ENCODE peak calls at places on chromosomes 2 and 18, in four cellular contexts. L, M, B and O are unnamed samples.

GRCh38 chr2:147364597-147364996 is 480.2 kb upstream of the ACVR2A start:
- DNase-seq in L (no peak), M (no peak), B (no peak), O (no peak)

GRCh38 chr2:80167284-80167808 is 137.2 kb downstream of the LRRTM1 start:
- DNase-seq in L (no peak), M (no peak), B (no peak), O (no peak)

GRCh38 chr2:212480447-212480846 is 58.2 kb downstream of the ERBB4 start:
- DNase-seq in L (no peak), M (no peak), B (no peak), O (no peak)

GRCh38 chr2:17815466-17816184 is 635 bp upstream of the MSGN1 start:
- DNase-seq in L (no peak), M (no peak), B (no peak), O (no peak)

GRCh38 chr2:3642521-3643215 is 15.3 kb upstream of the ALLC start:
- DNase-seq in L (peak; percentile 2), M (no peak), B (no peak), O (no peak)

GRCh38 chr2:70964596-70965386 is 13.6 kb upstream of the ANKRD53 start:
- DNase-seq in L (peak; percentile 72), M (peak; percentile 73), B (peak; percentile 89), O (no peak)

GRCh38 chr2:202169826-202170424 is 68.5 kb downstream of the SUMO1 start:
- DNase-seq in L (no peak), M (no peak), B (no peak), O (no peak)

GRCh38 chr18:23452347-23452727 is 750 bp upstream of the RIOK3 start:
- DNase-seq in L (no peak), M (no peak), B (no peak), O (no peak)

GRCh38 chr2:240622631-240623235 is 2.5 kb upstream of the GPR35 start:
- DNase-seq in L (peak; percentile 7), M (no peak), B (peak; percentile 83), O (peak; percentile 47)

GRCh38 chr2:10417551-10418335 is 30.4 kb downstream of the ODC1 start:
- DNase-seq in L (no peak), M (peak; percentile 71), B (no peak), O (no peak)
- H3K4me1 ChIP-seq in L (no peaks in the 10 kb centered on the region), M (peaks cover 15% of the 10 kb centered on the region), B (no peaks in the 10 kb centered on the region), O (peaks cover 32% of the 10 kb centered on the region)

GRCh38 chr2:95025406-95026319 is at the start of gene MAL:
- DNase-seq in L (no peak), M (no peak), B (peak; percentile 85), O (no peak)
- H3K27ac ChIP-seq in L (no peak within 1 kb of the TSS), M (no peak within 1 kb of the TSS), B (peak within 1 kb of the TSS; percentile 71), O (no peak within 1 kb of the TSS)

GRCh38 chr2:191637182-191638078 is 40.5 kb upstream of the NABP1 start:
- DNase-seq in L (no peak), M (no peak), B (no peak), O (no peak)

GRCh38 chr2:191636235-191636543 is 41.7 kb upstream of the NABP1 start:
- DNase-seq in L (no peak), M (no peak), B (no peak), O (peak; percentile 78)

GRCh38 chr2:191635333-191636234 is 42.4 kb upstream of the NABP1 start:
- DNase-seq in L (no peak), M (no peak), B (no peak), O (peak; percentile 69)

GRCh38 chr2:191638079-191638801 is 39.7 kb upstream of the NABP1 start:
- DNase-seq in L (no peak), M (peak; percentile 35), B (no peak), O (peak; percentile 34)

DNA sequence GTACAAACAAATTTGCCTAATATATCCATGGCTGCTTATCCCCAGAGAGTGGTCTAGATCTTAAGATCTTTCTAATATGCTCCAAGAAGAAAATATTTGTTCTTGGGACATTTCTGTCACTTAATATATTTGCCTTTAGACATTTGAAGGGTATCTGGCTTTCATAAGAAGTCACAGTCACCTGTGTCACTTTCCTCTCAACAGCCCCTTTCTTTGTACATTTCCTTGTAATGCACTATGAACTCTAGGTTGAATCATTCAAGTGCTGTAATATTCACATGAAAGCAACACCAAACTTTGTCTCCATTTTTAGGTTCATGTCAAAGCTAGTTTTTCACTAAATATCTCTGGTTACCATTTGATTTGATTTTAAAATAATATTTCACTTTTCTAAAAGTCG is 41.4 kb upstream of the NABP1 start:
- DNase-seq in L (no peak), M (no peak), B (no peak), O (no peak)
- H3K4me1 ChIP-seq in L (peaks cover 17% of the 10 kb centered on the region), M (peaks cover 6% of the 10 kb centered on the region), B (peaks cover 36% of the 10 kb centered on the region), O (peaks cover 46% of the 10 kb centered on the region)

GRCh38 chr2:105646423-105647076 is 98.2 kb upstream of the NCK2 start:
- DNase-seq in L (no peak), M (no peak), B (no peak), O (no peak)
- H3K27ac ChIP-seq in L (no peak overlapping the region), M (no peak overlapping the region), B (no peak overlapping the region), O (no peak overlapping the region)

GRCh38 chr2:222887124-222887523 is 26.3 kb downstream of the ACSL3 start:
- DNase-seq in L (no peak), M (no peak), B (no peak), O (no peak)
- H3K4me1 ChIP-seq in L (peaks cover 49% of the 10 kb centered on the region), M (no peaks in the 10 kb centered on the region), B (no peaks in the 10 kb centered on the region), O (peaks cover 13% of the 10 kb centered on the region)